ENCODE peak calls at places on chromosomes 3 and 15, in eight cellular contexts. S, A, C, M, G, Q, F and O are unnamed samples.

GRCh38 chr3:62833538-62833937 is 41.7 kb downstream of the CADPS start:
- DNase-seq in S (no peak), A (no peak), C (no peak), M (no peak), G (no peak), Q (no peak), F (no peak), O (no peak)

GRCh38 chr3:155556531-155556930 is 188.3 kb downstream of the PLCH1 start:
- DNase-seq in S (no peak), A (no peak), C (no peak), M (no peak), G (no peak), Q (no peak), F (no peak), O (no peak)

GRCh38 chr15:74403590-74403919 is 30.2 kb downstream of the SEMA7A start:
- DNase-seq in S (no peak), A (no peak), C (no peak), M (no peak), G (no peak), Q (no peak), F (no peak), O (no peak)

GRCh38 chr3:128321418-128321817 is 145.3 kb downstream of the DNAJB8 start:
- DNase-seq in S (no peak), A (no peak), C (no peak), M (no peak), G (no peak), Q (peak), F (peak), O (no peak)

GRCh38 chr3:138426211-138426610 is 8.2 kb upstream of the ESYT3 start:
- DNase-seq in S (no peak), A (no peak), C (peak), M (no peak), G (no peak), Q (no peak), F (no peak), O (no peak)

GRCh38 chr3:64836097-64836496 is 148.3 kb upstream of the ADAMTS9 start:
- DNase-seq in S (no peak), A (no peak), C (no peak), M (no peak), G (no peak), Q (no peak), F (no peak), O (no peak)

GRCh38 chr3:167913218-167913902 is 177.8 kb downstream of the SERPINI1 start:
- DNase-seq in S (no peak), A (no peak), C (peak), M (no peak), G (no peak), Q (no peak), F (no peak), O (no peak)

GRCh38 chr15:29110176-29110575 is 159.4 kb downstream of the NSMCE3 start:
- DNase-seq in S (no peak), A (no peak), C (no peak), M (no peak), G (no peak), Q (no peak), F (no peak), O (no peak)

GRCh38 chr3:28218071-28218916 is 23.1 kb upstream of the CMC1 start:
- DNase-seq in S (no peak), A (no peak), C (no peak), M (no peak), G (no peak), Q (no peak), F (no peak), O (no peak)

GRCh38 chr3:44106761-44107160 is 134.9 kb upstream of the TOPAZ1 start:
- DNase-seq in S (no peak), A (no peak), C (no peak), M (no peak), G (no peak), Q (no peak), F (no peak), O (no peak)